ENCODE peak calls at places on chromosomes 7 and 10, in eight cellular contexts. X is A549, W is upper lobe of left lung, Q is Peyer's patch, M is tibial nerve, U is lower leg skin, E is GM12891, D is HepG2. Y is an unnamed sample.

GRCh38 chr7:26630941-26631580 is 233.3 kb downstream of the SKAP2 start:
- DNase-seq in D (no peak), X (no peak), W (no peak), M (no peak), Q (no peak), U (no peak), E (no peak), Y (no peak)

GRCh38 chr7:112930787-112931186 is 140.6 kb upstream of the TMEM168 start:
- DNase-seq in M (no peak), W (no peak), U (no peak), D (peak; percentile 60), Q (no peak), E (no peak), X (no peak), Y (no peak)

GRCh38 chr7:46233585-46234329 is 312.7 kb upstream of the IGFBP3 start:
- DNase-seq in Q (no peak), W (no peak), D (no peak), M (no peak), X (no peak), E (no peak), U (no peak), Y (no peak)

GRCh38 chr7:36781011-36781738 is 56.9 kb upstream of the AOAH start:
- DNase-seq in Q (no peak), M (no peak), W (no peak), D (peak; percentile 13), U (no peak), X (no peak), E (no peak), Y (no peak)

GRCh38 chr10:3852147-3852904 is 67.3 kb upstream of the KLF6 start:
- DNase-seq in W (peak; percentile 94), E (no peak), Q (peak; percentile 79), D (peak; percentile 98), U (peak; percentile 91), M (peak; percentile 63), X (peak; percentile 97), Y (no peak)

GRCh38 chr7:142745091-142745635 is 4.1 kb upstream of the PRSS1 start:
- DNase-seq in D (no peak), Q (no peak), E (no peak), X (no peak), M (no peak), W (no peak), U (no peak), Y (no peak)

GRCh38 chr7:149398195-149398820 is 62.6 kb downstream of the ZNF777 start:
- DNase-seq in W (no peak), Q (no peak), D (no peak), E (no peak), U (no peak), M (no peak), X (no peak), Y (no peak)

GRCh38 chr10:22674215-22674930 is 40.0 kb downstream of the PIP4K2A start:
- DNase-seq in E (no peak), U (no peak), M (no peak), X (no peak), W (no peak), Q (no peak), D (no peak), Y (no peak)

GRCh38 chr10:97498841-97499560 is at the start of gene UBTD1:
- DNase-seq in D (peak; percentile 19), M (peak; percentile 33), Q (no peak), W (peak; percentile 59), X (peak; percentile 13), E (no peak), U (peak; percentile 47), Y (no peak)

GRCh38 chr7:155460926-155461613 is 3.1 kb downstream of the EN2 start:
- DNase-seq in E (no peak), U (no peak), D (no peak), W (no peak), Q (no peak), M (no peak), X (no peak), Y (no peak)

GRCh38 chr7:99124636-99125504 is 19.0 kb downstream of the SMURF1 start:
- DNase-seq in W (no peak), M (no peak), Q (no peak), E (no peak), U (no peak), X (no peak), D (no peak), Y (no peak)

GRCh38 chr10:283916-284356 is 148.7 kb downstream of the ZMYND11 start:
- DNase-seq in M (no peak), E (peak; percentile 51), Q (no peak), W (no peak), X (no peak), U (no peak), D (no peak), Y (no peak)

GRCh38 chr7:37425504-37425903 is 23.2 kb downstream of the ELMO1 start:
- DNase-seq in U (no peak), W (no peak), D (no peak), M (no peak), X (no peak), E (no peak), Q (no peak), Y (no peak)

GRCh38 chr7:6392712-6393666 is 54.8 kb downstream of the DAGLB start:
- DNase-seq in Q (peak; percentile 83), U (peak; percentile 76), X (peak; percentile 81), M (peak; percentile 41), E (no peak), D (no peak), W (peak; percentile 98), Y (no peak)

GRCh38 chr7:148746139-148746538 is 47.4 kb downstream of the CUL1 start:
- DNase-seq in Q (no peak), X (no peak), E (no peak), W (no peak), U (no peak), D (no peak), M (no peak), Y (no peak)

GRCh38 chr10:35961501-35961900 is 319.4 kb upstream of the FZD8 start:
- DNase-seq in D (no peak), Q (no peak), M (no peak), U (no peak), X (no peak), W (no peak), E (no peak), Y (no peak)

GRCh38 chr10:95742529-95742884 is 13.5 kb upstream of the ENTPD1 start:
- DNase-seq in X (peak; percentile 37), M (no peak), D (peak; percentile 87), Q (no peak), W (peak; percentile 50), U (no peak), E (no peak), Y (no peak)

GRCh38 chr10:30862486-30862885 is 169.2 kb downstream of the ZNF438 start:
- DNase-seq in Q (no peak), M (no peak), E (no peak), W (no peak), D (no peak), X (no peak), U (no peak), Y (no peak)

GRCh38 chr7:8274589-8274988 is 12.6 kb upstream of the ICA1 start:
- DNase-seq in E (no peak), X (no peak), U (no peak), W (no peak), Q (no peak), M (no peak), D (no peak), Y (no peak)

GRCh38 chr10:92756233-92757065 is 66.7 kb downstream of the HHEX start:
- DNase-seq in M (no peak), Q (no peak), E (peak; percentile 33), X (peak; percentile 25), D (peak; percentile 92), U (no peak), W (no peak), Y (no peak)

GRCh38 chr10:23408330-23408976 is 30.4 kb upstream of the OTUD1 start:
- DNase-seq in M (no peak), U (no peak), W (no peak), X (no peak), E (no peak), D (no peak), Q (no peak), Y (no peak)

GRCh38 chr10:58137813-58138212 is 129.9 kb downstream of the IPMK start:
- DNase-seq in M (no peak), U (no peak), X (no peak), W (no peak), E (no peak), D (no peak), Q (no peak), Y (no peak)

GRCh38 chr10:73781548-73781878 is 335 bp upstream of the CHCHD1 start:
- DNase-seq in W (no peak), U (no peak), Q (no peak), X (no peak), M (no peak), D (no peak), E (no peak), Y (no peak)

GRCh38 chr10:61899997-61900828 is 1.3 kb upstream of the ARID5B start:
- DNase-seq in M (peak; percentile 16), W (peak; percentile 79), X (peak; percentile 40), U (peak; percentile 59), Q (peak; percentile 66), E (no peak), D (peak; percentile 26), Y (peak; percentile 13)

GRCh38 chr10:131808370-131808930 is 92.4 kb upstream of the PPP2R2D start:
- DNase-seq in Q (peak; percentile 28), D (no peak), X (no peak), M (no peak), E (no peak), U (no peak), W (no peak), Y (no peak)

GRCh38 chr7:81983421-81983820 is 213.6 kb upstream of the HGF start:
- DNase-seq in Q (no peak), D (no peak), W (no peak), U (no peak), X (no peak), E (no peak), M (no peak), Y (no peak)
- TF ChIP-seq POLR2A in Q (no peak), D (no peak), W (no peak), U (no peak), X (no peak), E (no peak), M (no peak), Y (no peak)

GRCh38 chr7:152436279-152437147 is 710 bp upstream of the KMT2C start:
- DNase-seq in X (peak; percentile 94), D (peak; percentile 81), M (peak; percentile 88), Q (peak; percentile 96), E (peak; percentile 79), U (peak; percentile 89), W (peak; percentile 91), Y (peak; percentile 44)
- TF ChIP-seq POLR2A in X (peak; percentile 29), D (peak; percentile 29), M (peak; percentile 55), Q (peak; percentile 68), E (no peak), U (no peak), W (peak; percentile 51), Y (no peak)

DNA sequence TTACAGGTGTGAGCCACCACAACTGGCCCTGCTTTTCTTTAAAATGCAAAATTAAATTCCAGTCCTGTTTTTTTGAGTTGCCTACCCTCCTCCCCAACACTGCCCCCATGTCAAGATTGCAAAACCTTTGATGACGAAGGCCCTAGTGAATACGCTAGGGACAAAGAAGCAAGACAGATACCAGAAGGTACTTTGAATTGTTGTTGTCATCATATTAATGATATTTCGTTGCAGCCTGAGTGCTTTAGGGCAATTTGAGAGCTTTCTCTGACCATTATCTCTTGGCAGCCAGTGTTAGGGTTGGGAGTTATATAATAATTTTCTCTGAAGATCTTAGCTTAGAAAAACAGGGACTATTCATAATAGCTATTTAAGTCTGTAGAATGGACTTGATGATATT is 7.1 kb downstream of the CCSER2 start:
- DNase-seq in D (no peak), M (no peak), W (no peak), E (no peak), X (no peak), U (no peak), Q (no peak), Y (no peak)
- TF ChIP-seq POLR2A in D (no peak), M (no peak), W (no peak), E (no peak), X (no peak), U (no peak), Q (no peak), Y (no peak)

GRCh38 chr10:11301571-11302111 is 284.0 kb downstream of the CELF2 start:
- DNase-seq in W (no peak), U (no peak), M (no peak), X (no peak), Q (no peak), D (no peak), E (no peak), Y (no peak)
- TF ChIP-seq POLR2A in W (no peak), U (no peak), M (no peak), X (no peak), Q (no peak), D (no peak), E (no peak), Y (no peak)

Y was measured in esophagus squamous epithelium.